ENCODE peak calls at places on chromosomes 4 and X, in four cellular contexts. V is A549, Z is SK-N-SH, K is HepG2. T is an unnamed sample.

GRCh38 chr4:10184051-10184450 is 67.5 kb upstream of the WDR1 start:
- DNase-seq in V (no peak), Z (no peak), K (no peak), T (no peak)

GRCh38 chr4:172202480-172203076 is 389.4 kb downstream of the GALNTL6 start:
- DNase-seq in V (peak; percentile 20), Z (peak; percentile 52), K (peak; percentile 10), T (peak; percentile 67)

GRCh38 chr4:8336412-8337075 is 67.0 kb downstream of the HTRA3 start:
- DNase-seq in V (no peak), Z (no peak), K (no peak), T (no peak)

GRCh38 chr4:169565606-169566351 is 46.6 kb downstream of the NEK1 start:
- DNase-seq in V (no peak), Z (no peak), K (no peak), T (no peak)

GRCh38 chr4:20273793-20274192 is 22.1 kb downstream of the SLIT2 start:
- DNase-seq in V (no peak), Z (no peak), K (no peak), T (peak; percentile 14)

GRCh38 chr4:7901274-7901845 is 38.3 kb downstream of the AFAP1 start:
- DNase-seq in V (no peak), Z (peak; percentile 42), K (no peak), T (no peak)

GRCh38 chr4:126938023-126938422 is 694.7 kb upstream of the INTU start:
- DNase-seq in V (no peak), Z (no peak), K (no peak), T (no peak)

GRCh38 chrX:108261541-108262218 is 170.1 kb downstream of the ATG4A start:
- DNase-seq in V (no peak), Z (no peak), K (peak; percentile 65), T (no peak)

GRCh38 chrX:132463411-132463810 is 25.4 kb downstream of the MBNL3 start:
- DNase-seq in V (no peak), Z (peak; percentile 6), K (no peak), T (peak; percentile 66)

GRCh38 chr4:90769251-90769650 is 642.1 kb downstream of the CCSER1 start:
- DNase-seq in V (no peak), Z (no peak), K (no peak), T (no peak)

GRCh38 chr4:3388461-3389185 is 53.1 kb upstream of the HGFAC start:
- DNase-seq in V (no peak), Z (peak; percentile 39), K (no peak), T (no peak)

GRCh38 chr4:24975505-24975904 is 55.2 kb downstream of the LGI2 start:
- DNase-seq in V (no peak), Z (no peak), K (no peak), T (no peak)

GRCh38 chrX:39857780-39858179 is 240.0 kb downstream of the BCOR start:
- DNase-seq in V (no peak), Z (no peak), K (no peak), T (no peak)

GRCh38 chrX:105483011-105483410 is 262.5 kb upstream of the TEX13A start:
- DNase-seq in V (no peak), Z (no peak), K (no peak), T (no peak)

GRCh38 chr4:95250544-95251137 is 298.1 kb downstream of the UNC5C start:
- DNase-seq in V (no peak), Z (no peak), K (no peak), T (no peak)

GRCh38 chrX:25858273-25858880 is 279.8 kb upstream of the MAGEB18 start:
- DNase-seq in V (no peak), Z (no peak), K (no peak), T (no peak)

DNA sequence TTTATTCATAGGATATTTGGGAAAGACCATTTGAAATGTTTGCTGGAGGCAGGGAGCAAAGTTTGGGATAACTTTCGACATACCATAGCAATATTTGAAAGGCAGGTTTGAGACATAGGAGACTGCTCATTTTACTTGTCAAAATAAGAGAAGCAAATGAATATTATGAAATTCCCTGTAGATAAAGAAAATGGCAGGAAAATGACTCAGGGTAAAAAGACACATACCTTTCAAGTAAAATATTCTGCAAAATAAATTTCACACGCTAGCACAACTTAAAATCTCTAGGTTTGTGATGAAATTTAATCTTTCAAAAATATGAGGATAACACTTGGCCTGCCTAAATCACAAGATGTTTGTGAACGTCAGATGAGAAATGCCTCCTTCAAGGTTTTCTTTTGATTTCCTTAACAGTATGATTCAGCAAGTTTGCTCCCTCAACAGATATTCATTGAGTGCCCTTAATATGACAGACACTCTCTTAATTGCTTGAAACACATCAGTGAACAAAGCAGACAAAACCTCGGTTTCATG is 6.6 kb downstream of the TMEM156 start:
- DNase-seq in V (no peak), Z (no peak), K (peak; percentile 19), T (no peak)
- TF ChIP-seq REST in V (no peak), Z (no peak), K (no peak), T (no peak)

GRCh38 chr4:186765138-186765537 is 41.5 kb upstream of the FAT1 start:
- DNase-seq in V (peak; percentile 6), Z (no peak), K (peak; percentile 73), T (peak; percentile 39)
- H3K4me2 ChIP-seq in V (peak overlapping the region; percentile 31), Z (no peak overlapping the region), K (peak overlapping the region; percentile 74), T (no peak overlapping the region)

GRCh38 chr4:57043304-57044251 is 64.9 kb downstream of the POLR2B start:
- DNase-seq in V (no peak), Z (no peak), K (no peak), T (no peak)
- TF ChIP-seq REST in V (no peak), Z (no peak), K (no peak), T (no peak)

GRCh38 chr4:48203819-48204218 is 65.8 kb downstream of the TEC start:
- DNase-seq in V (no peak), Z (no peak), K (no peak), T (no peak)
- H3K4me2 ChIP-seq in V (no peak overlapping the region), Z (no peak overlapping the region), K (no peak overlapping the region), T (no peak overlapping the region)

GRCh38 chr4:185773419-185773818 is 38.6 kb downstream of the SORBS2 start:
- DNase-seq in V (no peak), Z (no peak), K (no peak), T (peak; percentile 33)

GRCh38 chr4:185774815-185775684 is 36.9 kb downstream of the SORBS2 start:
- DNase-seq in V (no peak), Z (no peak), K (no peak), T (peak; percentile 28)

GRCh38 chr4:185771696-185772390 is 40.2 kb downstream of the SORBS2 start:
- DNase-seq in V (no peak), Z (no peak), K (no peak), T (no peak)

GRCh38 chr4:185774076-185774731 is 37.8 kb downstream of the SORBS2 start:
- DNase-seq in V (no peak), Z (no peak), K (peak; percentile 86), T (no peak)

DNA sequence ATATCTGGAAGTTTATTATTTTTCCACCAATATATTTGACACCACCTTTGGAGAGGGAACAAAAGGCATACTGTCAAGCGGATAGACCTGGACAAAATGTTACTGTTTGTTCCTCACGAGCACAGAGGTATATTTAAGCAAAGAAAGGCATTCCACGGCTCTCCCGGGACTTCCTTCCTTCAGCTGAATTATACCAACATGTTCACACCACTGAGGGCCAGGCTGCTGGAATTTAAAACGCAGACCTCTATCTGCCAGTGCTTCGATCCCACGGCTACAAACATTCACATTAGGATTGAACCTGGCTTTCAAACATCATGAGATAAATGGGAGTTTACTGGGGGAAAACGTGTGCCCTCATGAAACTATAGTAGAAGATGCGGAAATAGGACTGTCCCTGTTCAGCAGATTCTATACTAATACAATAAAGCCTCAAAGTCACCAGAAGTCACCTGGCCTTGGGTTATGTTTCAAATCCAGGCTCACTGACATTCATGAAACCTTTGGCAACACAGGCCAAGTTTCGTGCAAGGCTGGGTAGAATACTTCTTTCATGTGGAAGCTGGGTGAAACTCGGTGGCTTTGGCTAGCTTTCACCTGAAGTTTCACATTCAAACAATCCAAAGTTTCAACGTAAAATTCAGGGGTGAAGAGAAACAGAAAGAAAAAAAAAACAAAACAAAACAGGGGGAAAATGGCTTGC is 39.5 kb downstream of the SORBS2 start:
- DNase-seq in V (no peak), Z (no peak), K (no peak), T (no peak)
- TF ChIP-seq REST in V (no peak), Z (no peak), K (no peak), T (no peak)

GRCh38 chr4:107993969-107994368 is 4.3 kb downstream of the HADH start:
- DNase-seq in V (no peak), Z (no peak), K (no peak), T (no peak)
- H3K4me2 ChIP-seq in V (no peak overlapping the region), Z (no peak overlapping the region), K (no peak overlapping the region), T (peak overlapping the region; percentile 44)